ENCODE peak calls at places on chromosomes 6 and 20, in four cellular contexts. Y is PC-9, X is DND-41, C is PC-3. N is an unnamed sample. For H3K4me1, the result is how much of the 10 kb centered on the place peaks cover.

GRCh38 chr6:118574051-118574865 is 26.2 kb downstream of the PLN start:
- DNase-seq in Y (no peak), X (no peak), C (no peak), N (no peak)

GRCh38 chr20:36802326-36803223 is 29.0 kb upstream of the DSN1 start:
- DNase-seq in Y (no peak), X (no peak), C (peak), N (no peak)

GRCh38 chr20:34708621-34709043 is 4.5 kb downstream of the TP53INP2 start:
- DNase-seq in Y (peak), X (peak), C (peak), N (peak)

GRCh38 chr6:46914279-46914810 is 7.4 kb downstream of the ADGRF5 start:
- DNase-seq in Y (no peak), X (no peak), C (peak), N (no peak)

GRCh38 chr6:15393605-15394004 is 147.7 kb downstream of the JARID2 start:
- DNase-seq in Y (no peak), X (no peak), C (no peak), N (no peak)

GRCh38 chr6:137661601-137662000 is 167.4 kb upstream of the OLIG3 start:
- DNase-seq in Y (no peak), X (peak), C (peak), N (no peak)

GRCh38 chr6:20702366-20702765 is 168.1 kb downstream of the CDKAL1 start:
- DNase-seq in Y (no peak), X (no peak), C (no peak), N (no peak)

GRCh38 chr6:30075987-30076311 is 380 bp upstream of the RNF39 start:
- DNase-seq in Y (peak), X (no peak), C (peak), N (peak)

GRCh38 chr20:4946585-4947378 is 54.5 kb downstream of the SLC23A2 start:
- DNase-seq in Y (no peak), X (no peak), C (no peak), N (no peak)

GRCh38 chr20:49713779-49714712 is at the start of gene B4GALT5:
- DNase-seq in Y (peak), X (peak), C (peak), N (peak)

GRCh38 chr6:81026041-81026553 is 726.4 kb downstream of the TENT5A start:
- DNase-seq in Y (no peak), X (no peak), C (no peak), N (no peak)

GRCh38 chr20:58625585-58625984 is 25.5 kb upstream of the STX16 start:
- DNase-seq in Y (no peak), X (no peak), C (no peak), N (no peak)

GRCh38 chr20:4082406-4083102 is 67.2 kb upstream of the RNF24 start:
- DNase-seq in Y (peak), X (peak), C (peak), N (peak)

GRCh38 chr6:90048191-90048969 is 154.1 kb downstream of the GJA10 start:
- DNase-seq in Y (no peak), X (no peak), C (no peak), N (no peak)

GRCh38 chr20:40606660-40607059 is 82.4 kb downstream of the MAFB start:
- DNase-seq in Y (no peak), X (no peak), C (no peak), N (no peak)

GRCh38 chr6:42091718-42092023 is 41.3 kb downstream of the TAF8 start:
- DNase-seq in Y (peak), X (no peak), C (no peak), N (no peak)

GRCh38 chr20:38115205-38115604 is 49.9 kb downstream of the TGM2 start:
- DNase-seq in Y (no peak), X (no peak), C (no peak), N (no peak)

GRCh38 chr6:125824946-125825786 is 34.4 kb downstream of the NCOA7 start:
- DNase-seq in Y (no peak), X (no peak), C (no peak), N (no peak)
- H3K4me1 ChIP-seq in Y (under half), X (under half), C (under half), N (under half)

GRCh38 chr6:44485601-44486000 is 98.1 kb downstream of the CDC5L start:
- DNase-seq in Y (no peak), X (no peak), C (no peak), N (no peak)
- TF ChIP-seq CTCF in Y (no peak), X (peak), C (no peak), N (no peak)

DNA sequence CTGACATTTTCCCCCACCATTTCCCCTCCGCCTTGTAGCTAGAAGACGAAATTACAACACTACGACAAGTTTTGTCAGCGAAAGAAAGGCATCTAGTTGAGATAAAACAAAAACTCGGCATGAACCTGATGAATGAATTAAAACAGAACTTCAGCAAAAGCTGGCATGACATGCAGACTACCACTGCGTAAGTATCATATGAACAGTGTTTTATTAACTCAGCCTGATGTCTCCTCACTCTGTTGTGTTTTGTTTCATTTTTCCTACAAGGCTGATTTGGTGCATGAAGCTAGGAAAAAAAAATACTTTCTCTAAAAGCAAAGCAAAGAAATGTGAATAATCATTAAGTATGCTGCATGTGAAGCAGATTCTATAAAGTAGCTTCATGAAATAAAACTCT is 72.7 kb downstream of the HDDC2 start:
- DNase-seq in Y (no peak), X (no peak), C (no peak), N (no peak)
- H3K4me3 ChIP-seq in Y (no peak), X (no peak), C (no peak), N (no peak)

GRCh38 chr6:132728616-132729015 is 14.8 kb upstream of the VNN1 start:
- DNase-seq in Y (no peak), X (no peak), C (peak), N (no peak)

GRCh38 chr6:132730560-132730959 is 16.7 kb upstream of the VNN1 start:
- DNase-seq in Y (no peak), X (no peak), C (peak), N (no peak)

GRCh38 chr6:132733288-132733687 is 19.4 kb upstream of the VNN1 start:
- DNase-seq in Y (no peak), X (no peak), C (peak), N (no peak)

GRCh38 chr6:132733814-132734213 is 20.0 kb upstream of the VNN1 start:
- DNase-seq in Y (no peak), X (no peak), C (no peak), N (no peak)

GRCh38 chr6:132731086-132731485 is 17.2 kb upstream of the VNN1 start:
- DNase-seq in Y (no peak), X (no peak), C (peak), N (no peak)
- H3K4me1 ChIP-seq in Y (under half), X (under half), C (under half), N (under half)

DNA sequence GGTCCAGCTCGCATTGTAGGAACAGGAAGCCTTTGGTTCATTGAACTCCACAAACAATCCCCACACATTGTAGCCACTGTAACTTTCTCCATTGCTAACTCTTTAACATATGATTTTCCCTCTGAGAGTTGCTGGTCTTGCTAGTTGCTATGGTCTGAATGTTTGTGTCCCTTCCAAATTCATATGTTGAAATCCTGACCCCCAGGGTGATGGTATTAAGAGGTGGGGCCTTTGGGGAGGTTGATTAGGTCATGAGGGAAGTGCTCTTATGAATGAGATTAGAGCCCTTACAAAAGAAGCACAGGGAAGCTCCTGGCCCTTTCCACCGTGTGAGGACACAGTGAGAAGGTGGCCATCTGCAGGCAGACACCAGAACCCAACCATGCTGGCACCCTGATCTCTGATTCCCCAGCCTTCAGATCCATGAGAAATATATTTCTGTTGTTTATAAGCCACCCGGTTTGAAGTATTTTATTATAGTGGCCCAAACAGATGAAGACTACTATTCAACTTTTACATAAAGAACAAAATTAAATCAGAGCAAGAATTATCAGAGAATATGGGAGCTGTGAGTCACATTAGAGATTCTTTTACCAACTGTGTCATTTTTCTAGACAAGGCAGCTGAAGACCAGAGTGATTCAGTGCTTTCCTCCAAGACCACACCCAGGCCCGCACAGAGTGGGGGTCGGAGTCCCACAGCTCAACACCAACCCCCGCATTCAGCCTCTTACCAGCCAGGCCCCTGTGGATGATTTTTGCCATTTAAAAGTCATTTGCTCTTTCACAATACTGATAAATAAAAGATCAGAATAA is 143.0 kb downstream of the SAMD5 start:
- DNase-seq in Y (no peak), X (no peak), C (peak), N (peak)
- TF ChIP-seq CTCF in Y (no peak), X (no peak), C (no peak), N (no peak)